ENCODE peak calls at places on chromosomes 6 and 20, in ten cellular contexts. I is Peyer's patch, M is progenitor cell of endocrine pancreas, E is GM12864, G is coronary artery, O is IMR-90, Y is HCT116, V is brain microvascular endothelial cell, R is GM23338, W is AG04450. P is an unnamed sample.

GRCh38 chr6:75493400-75494064 is at the start of gene FILIP1:
- DNase-seq in I (no peak), M (no peak), E (no peak), G (peak), O (peak), Y (no peak), V (peak), R (peak), W (peak), P (no peak)

GRCh38 chr20:30506100-30506499 is 751.4 kb upstream of the DEFB115 start:
- DNase-seq in I (no peak), M (no peak), E (no peak), G (no peak), O (no peak), Y (no peak), V (no peak), R (peak), W (no peak), P (no peak)

GRCh38 chr20:61662226-61662945 is 403.3 kb downstream of the TAF4 start:
- DNase-seq in I (no peak), M (no peak), E (no peak), G (no peak), O (no peak), Y (no peak), V (no peak), R (peak), W (no peak), P (no peak)

GRCh38 chr6:29509239-29509638 is 21.5 kb upstream of the MAS1L start:
- DNase-seq in I (no peak), M (no peak), E (peak), G (no peak), O (no peak), Y (no peak), V (no peak), R (no peak), W (no peak), P (no peak)

GRCh38 chr6:17927705-17928104 is 59.7 kb downstream of the KIF13A start:
- DNase-seq in I (no peak), M (no peak), E (no peak), G (no peak), O (no peak), Y (no peak), V (no peak), R (no peak), W (no peak), P (no peak)

GRCh38 chr20:16147916-16148315 is 425.3 kb downstream of the KIF16B start:
- DNase-seq in I (no peak), M (no peak), E (no peak), G (no peak), O (no peak), Y (no peak), V (no peak), R (no peak), W (no peak), P (no peak)

GRCh38 chr6:17269840-17270239 is 11.3 kb upstream of the RBM24 start:
- DNase-seq in I (no peak), M (no peak), E (no peak), G (no peak), O (peak), Y (no peak), V (peak), R (no peak), W (peak), P (no peak)

GRCh38 chr20:1423206-1423605 is 30.4 kb upstream of the FKBP1A start:
- DNase-seq in I (no peak), M (no peak), E (no peak), G (no peak), O (no peak), Y (no peak), V (no peak), R (no peak), W (no peak), P (no peak)

GRCh38 chr6:52049252-52050050 is 38.0 kb downstream of the PKHD1 start:
- DNase-seq in I (no peak), M (no peak), E (peak), G (no peak), O (peak), Y (peak), V (peak), R (peak), W (no peak), P (no peak)

GRCh38 chr6:102984360-102984759 is 1590.9 kb downstream of the GRIK2 start:
- DNase-seq in I (no peak), M (no peak), E (no peak), G (no peak), O (no peak), Y (no peak), V (no peak), R (no peak), W (no peak), P (no peak)

GRCh38 chr6:14040042-14040441 is 77.5 kb upstream of the CD83 start:
- DNase-seq in I (no peak), M (no peak), E (no peak), G (no peak), O (no peak), Y (no peak), V (no peak), R (peak), W (no peak), P (no peak)

GRCh38 chr20:51622004-51622874 is 79.7 kb upstream of the NFATC2 start:
- DNase-seq in I (no peak), M (no peak), E (no peak), G (no peak), O (no peak), Y (no peak), V (peak), R (peak), W (no peak), P (no peak)

GRCh38 chr6:16402501-16402900 is 164.1 kb downstream of the GMPR start:
- DNase-seq in I (no peak), M (no peak), E (no peak), G (no peak), O (no peak), Y (no peak), V (no peak), R (no peak), W (no peak), P (no peak)

GRCh38 chr20:3559637-3560036 is 88.8 kb downstream of the ATRN start:
- DNase-seq in I (no peak), M (no peak), E (no peak), G (no peak), O (no peak), Y (no peak), V (no peak), R (no peak), W (no peak), P (no peak)

GRCh38 chr6:37006793-37007339 is 1.4 kb downstream of the FGD2 start:
- DNase-seq in I (no peak), M (no peak), E (no peak), G (no peak), O (peak), Y (no peak), V (no peak), R (no peak), W (no peak), P (no peak)

GRCh38 chr20:37518606-37519507 is 2.2 kb upstream of the NNAT start:
- DNase-seq in I (no peak), M (no peak), E (no peak), G (no peak), O (no peak), Y (no peak), V (no peak), R (no peak), W (no peak), P (peak)

GRCh38 chr20:2914160-2914559 is 40.9 kb downstream of the PTPRA start:
- DNase-seq in I (no peak), M (no peak), E (no peak), G (no peak), O (no peak), Y (no peak), V (peak), R (no peak), W (no peak), P (no peak)

GRCh38 chr6:3501826-3502505 is 45.1 kb upstream of the SLC22A23 start:
- DNase-seq in I (no peak), M (no peak), E (no peak), G (no peak), O (no peak), Y (no peak), V (no peak), R (no peak), W (no peak), P (no peak)

GRCh38 chr6:17125407-17125806 is 23.6 kb downstream of the STMND1 start:
- DNase-seq in I (no peak), M (no peak), E (no peak), G (no peak), O (no peak), Y (no peak), V (no peak), R (no peak), W (no peak), P (no peak)

GRCh38 chr20:31653573-31653972 is 15.9 kb downstream of the COX4I2 start:
- DNase-seq in I (no peak), M (no peak), E (no peak), G (no peak), O (no peak), Y (no peak), V (no peak), R (no peak), W (no peak), P (no peak)

GRCh38 chr6:100116409-100117194 is 122.6 kb upstream of the MCHR2 start:
- DNase-seq in I (no peak), M (peak), E (no peak), G (no peak), O (peak), Y (peak), V (peak), R (peak), W (peak), P (no peak)

GRCh38 chr6:81031429-81031828 is 721.1 kb downstream of the TENT5A start:
- DNase-seq in I (no peak), M (no peak), E (no peak), G (no peak), O (no peak), Y (no peak), V (no peak), R (no peak), W (no peak), P (no peak)

GRCh38 chr20:4491643-4492042 is 230.1 kb upstream of the PRND start:
- DNase-seq in I (no peak), M (no peak), E (no peak), G (no peak), O (no peak), Y (no peak), V (no peak), R (no peak), W (no peak), P (no peak)

GRCh38 chr6:135251416-135251815 is 70.3 kb downstream of the MYB start:
- DNase-seq in I (no peak), M (no peak), E (no peak), G (no peak), O (no peak), Y (no peak), V (no peak), R (peak), W (no peak), P (no peak)

GRCh38 chr20:48687097-48687800 is 140.6 kb downstream of the PREX1 start:
- DNase-seq in I (no peak), M (no peak), E (no peak), G (no peak), O (no peak), Y (no peak), V (no peak), R (no peak), W (no peak), P (no peak)

GRCh38 chr6:151437401-151437800 is 14.5 kb downstream of the RMND1 start:
- DNase-seq in I (no peak), M (no peak), E (no peak), G (no peak), O (peak), Y (no peak), V (no peak), R (no peak), W (no peak), P (no peak)

GRCh38 chr6:118054082-118054481 is 147.0 kb downstream of the SLC35F1 start:
- DNase-seq in I (no peak), M (no peak), E (no peak), G (no peak), O (no peak), Y (no peak), V (no peak), R (no peak), W (no peak), P (no peak)

GRCh38 chr20:32870985-32871384 is 12.3 kb downstream of the EFCAB8 start:
- DNase-seq in I (no peak), M (no peak), E (no peak), G (no peak), O (no peak), Y (no peak), V (no peak), R (no peak), W (no peak), P (no peak)

GRCh38 chr6:158769696-158770446 is 49.3 kb downstream of the EZR start:
- DNase-seq in I (no peak), M (no peak), E (no peak), G (peak), O (no peak), Y (no peak), V (no peak), R (no peak), W (no peak), P (no peak)

GRCh38 chr6:91590191-91590590 is 1003.3 kb upstream of the MAP3K7 start:
- DNase-seq in I (no peak), M (no peak), E (no peak), G (no peak), O (no peak), Y (no peak), V (no peak), R (peak), W (no peak), P (no peak)

GRCh38 chr6:41021832-41022231 is 17.2 kb downstream of the UNC5CL start:
- DNase-seq in I (no peak), M (no peak), E (no peak), G (no peak), O (peak), Y (no peak), V (no peak), R (no peak), W (no peak), P (no peak)

GRCh38 chr6:22828179-22829062 is 259.1 kb downstream of the HDGFL1 start:
- DNase-seq in I (no peak), M (peak), E (no peak), G (no peak), O (peak), Y (peak), V (peak), R (peak), W (peak), P (no peak)

GRCh38 chr20:62598761-62599194 is 43.5 kb upstream of the SLCO4A1 start:
- DNase-seq in I (no peak), M (no peak), E (no peak), G (no peak), O (no peak), Y (peak), V (no peak), R (no peak), W (no peak), P (no peak)

GRCh38 chr6:42176981-42177380 is 3.8 kb downstream of the GUCA1A start:
- DNase-seq in I (no peak), M (no peak), E (no peak), G (no peak), O (no peak), Y (no peak), V (no peak), R (no peak), W (no peak), P (no peak)

GRCh38 chr6:166439366-166440091 is 56.8 kb upstream of the MPC1 start:
- DNase-seq in I (no peak), M (no peak), E (no peak), G (no peak), O (no peak), Y (no peak), V (no peak), R (no peak), W (no peak), P (no peak)

GRCh38 chr6:160520043-160520904 is 143.8 kb downstream of the LPA start:
- DNase-seq in I (peak), M (peak), E (no peak), G (peak), O (peak), Y (no peak), V (peak), R (peak), W (peak), P (peak)

GRCh38 chr6:351867-352289 is 39.7 kb upstream of the IRF4 start:
- DNase-seq in I (no peak), M (no peak), E (no peak), G (no peak), O (no peak), Y (no peak), V (no peak), R (peak), W (no peak), P (no peak)

DNA sequence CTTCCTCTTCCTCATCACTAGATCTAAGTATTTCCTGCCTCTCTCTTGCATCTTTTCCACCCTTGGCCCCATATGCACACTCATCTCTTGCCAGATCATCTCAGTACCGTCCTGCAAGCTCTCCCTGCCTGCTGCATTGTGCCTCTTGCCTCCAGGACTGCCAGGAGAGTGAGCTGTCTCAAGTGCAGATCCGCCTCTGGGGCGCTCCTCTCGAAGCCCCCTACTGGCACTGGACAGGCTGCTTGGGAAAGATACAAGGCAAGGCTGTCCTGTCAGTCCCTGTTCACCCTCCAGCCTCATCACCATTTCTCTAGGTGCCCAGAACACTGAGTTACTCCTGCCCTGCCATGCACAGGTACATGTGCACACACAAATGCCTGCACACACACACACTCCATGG is 10.2 kb downstream of the SYNDIG1 start:
- DNase-seq in I (no peak), M (no peak), E (no peak), G (no peak), O (no peak), Y (no peak), V (no peak), R (peak), W (no peak), P (no peak)
- TF ChIP-seq CTCF in I (no peak), M (no peak), E (no peak), G (no peak), O (no peak), Y (no peak), V (no peak), R (peak), W (no peak), P (no peak)

GRCh38 chr20:49824206-49824605 is 11.6 kb downstream of the SLC9A8 start:
- DNase-seq in I (no peak), M (no peak), E (no peak), G (no peak), O (peak), Y (no peak), V (no peak), R (no peak), W (no peak), P (no peak)

GRCh38 chr20:49821381-49821780 is 8.8 kb downstream of the SLC9A8 start:
- DNase-seq in I (no peak), M (no peak), E (no peak), G (no peak), O (no peak), Y (no peak), V (no peak), R (no peak), W (no peak), P (no peak)

GRCh38 chr20:49819702-49820101 is 7.1 kb downstream of the SLC9A8 start:
- DNase-seq in I (no peak), M (no peak), E (no peak), G (no peak), O (no peak), Y (no peak), V (no peak), R (no peak), W (no peak), P (no peak)

GRCh38 chr20:49823152-49823847 is 10.7 kb downstream of the SLC9A8 start:
- DNase-seq in I (no peak), M (no peak), E (no peak), G (no peak), O (no peak), Y (no peak), V (no peak), R (no peak), W (no peak), P (no peak)

GRCh38 chr20:49821850-49822249 is 9.2 kb downstream of the SLC9A8 start:
- DNase-seq in I (no peak), M (no peak), E (no peak), G (no peak), O (peak), Y (no peak), V (peak), R (no peak), W (no peak), P (no peak)
- TF ChIP-seq CTCF in I (no peak), M (no peak), E (peak), G (no peak), O (peak), Y (no peak), V (peak), R (peak), W (peak), P (no peak)

GRCh38 chr20:8829232-8829631 is 239.7 kb upstream of the PLCB4 start:
- DNase-seq in I (no peak), M (no peak), E (no peak), G (no peak), O (no peak), Y (no peak), V (no peak), R (peak), W (no peak), P (no peak)
- TF ChIP-seq CTCF in I (no peak), M (peak), E (peak), G (no peak), O (no peak), Y (peak), V (peak), R (peak), W (peak), P (no peak)

GRCh38 chr6:30820196-30820595 is 64.1 kb upstream of the DDR1 start:
- DNase-seq in I (peak), M (no peak), E (no peak), G (peak), O (peak), Y (peak), V (peak), R (no peak), W (no peak), P (no peak)
- TF ChIP-seq CTCF in I (no peak), M (no peak), E (no peak), G (no peak), O (peak), Y (peak), V (peak), R (no peak), W (no peak), P (no peak)

GRCh38 chr6:43285415-43285814 is 12.6 kb upstream of the SLC22A7 start:
- DNase-seq in I (no peak), M (no peak), E (no peak), G (no peak), O (no peak), Y (no peak), V (no peak), R (peak), W (no peak), P (no peak)

GRCh38 chr6:43285832-43286231 is 12.2 kb upstream of the SLC22A7 start:
- DNase-seq in I (no peak), M (no peak), E (no peak), G (no peak), O (no peak), Y (no peak), V (no peak), R (no peak), W (no peak), P (no peak)

GRCh38 chr6:43286456-43286994 is 11.5 kb upstream of the SLC22A7 start:
- DNase-seq in I (no peak), M (no peak), E (no peak), G (no peak), O (no peak), Y (no peak), V (no peak), R (no peak), W (no peak), P (no peak)

GRCh38 chr6:43287717-43288679 is 10.1 kb upstream of the SLC22A7 start:
- DNase-seq in I (peak), M (no peak), E (no peak), G (no peak), O (no peak), Y (no peak), V (no peak), R (no peak), W (no peak), P (no peak)

GRCh38 chr6:43286995-43287716 is 10.9 kb upstream of the SLC22A7 start:
- DNase-seq in I (peak), M (no peak), E (no peak), G (no peak), O (no peak), Y (no peak), V (no peak), R (peak), W (no peak), P (no peak)
- TF ChIP-seq CTCF in I (no peak), M (peak), E (no peak), G (no peak), O (no peak), Y (no peak), V (peak), R (peak), W (peak), P (no peak)

GRCh38 chr6:31898200-31899011 is 908 bp upstream of the EHMT2 start:
- DNase-seq in I (no peak), M (no peak), E (no peak), G (no peak), O (peak), Y (peak), V (no peak), R (peak), W (no peak), P (no peak)
- TF ChIP-seq CTCF in I (no peak), M (no peak), E (no peak), G (no peak), O (no peak), Y (peak), V (no peak), R (no peak), W (no peak), P (no peak)

GRCh38 chr20:57583289-57584257 is 22.7 kb downstream of the PCK1 start:
- DNase-seq in I (peak), M (no peak), E (no peak), G (no peak), O (no peak), Y (no peak), V (no peak), R (no peak), W (no peak), P (no peak)
- TF ChIP-seq CTCF in I (no peak), M (no peak), E (no peak), G (no peak), O (no peak), Y (no peak), V (no peak), R (no peak), W (no peak), P (no peak)

DNA sequence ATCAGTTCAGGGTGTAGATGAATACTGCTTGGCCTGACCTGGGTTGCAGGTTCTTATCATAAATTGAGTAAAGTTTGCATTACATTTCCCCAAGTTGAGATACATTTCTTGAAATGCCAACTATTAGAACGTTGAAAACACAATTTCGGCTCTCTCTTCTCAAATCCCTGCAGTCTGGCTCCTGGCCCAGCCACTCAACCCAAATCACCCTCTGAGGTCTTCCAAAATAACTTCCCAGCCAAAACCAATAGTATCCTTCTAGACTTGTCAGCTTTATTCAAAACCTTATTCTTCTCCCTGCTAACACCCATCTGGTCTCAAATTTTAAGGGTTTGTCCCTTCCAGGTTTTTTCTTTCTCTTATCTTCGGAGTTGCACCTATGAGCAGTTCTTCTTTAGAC is 263.6 kb downstream of the EYA4 start:
- DNase-seq in I (no peak), M (no peak), E (no peak), G (no peak), O (no peak), Y (no peak), V (no peak), R (no peak), W (no peak), P (no peak)
- TF ChIP-seq CTCF in I (no peak), M (no peak), E (no peak), G (no peak), O (no peak), Y (no peak), V (no peak), R (no peak), W (no peak), P (no peak)

P was measured in activated B cell treated with CpG ODN at 0.5 μM for 24 hours.